ENCODE peak calls at places on chromosomes 3 and 15, in seven cellular contexts. M is astrocyte, X is mammary epithelial cell, D is brain microvascular endothelial cell, T is kidney epithelial cell, A is lower leg skin, B is DND-41. J is an unnamed sample.

GRCh38 chr3:187936676-187937075 is 191.4 kb upstream of the BCL6 start:
- DNase-seq in D (no peak), X (no peak), T (no peak), A (no peak), B (no peak), M (no peak), J (no peak)

GRCh38 chr3:175743733-175744400 is 884.7 kb downstream of the NAALADL2 start:
- DNase-seq in D (peak), T (peak), M (peak), X (peak), B (no peak), A (no peak), J (peak)

GRCh38 chr3:186137051-186137685 is 28.3 kb upstream of the ETV5 start:
- DNase-seq in T (no peak), B (no peak), X (no peak), D (no peak), A (no peak), M (no peak), J (no peak)

GRCh38 chr3:45551214-45552010 is 43.1 kb upstream of the LIMD1 start:
- DNase-seq in A (peak), B (no peak), M (peak), X (peak), D (peak), T (peak), J (peak)

GRCh38 chr3:16369885-16370284 is 104.9 kb downstream of the OXNAD1 start:
- DNase-seq in M (peak), T (no peak), D (no peak), X (no peak), B (no peak), A (no peak), J (no peak)

GRCh38 chr3:56323986-56324420 is 144.3 kb downstream of the ERC2 start:
- DNase-seq in X (peak), D (peak), T (peak), B (no peak), M (peak), A (no peak), J (peak)

GRCh38 chr3:141203866-141204265 is 27.8 kb upstream of the PXYLP1 start:
- DNase-seq in X (no peak), D (no peak), B (no peak), M (no peak), T (no peak), A (no peak), J (no peak)

GRCh38 chr15:64137226-64137833 is 14.2 kb upstream of the SNX22 start:
- DNase-seq in M (no peak), A (no peak), X (no peak), B (no peak), T (no peak), D (no peak), J (no peak)

GRCh38 chr3:39506863-39507262 is 39.4 kb downstream of the MOBP start:
- DNase-seq in T (no peak), M (no peak), D (no peak), X (no peak), A (no peak), B (no peak), J (peak)

GRCh38 chr3:30894521-30895289 is at the start of gene GADL1:
- DNase-seq in D (peak), B (peak), T (no peak), X (peak), M (peak), A (no peak), J (peak)

GRCh38 chr15:74235962-74236361 is at the start of gene CCDC33:
- DNase-seq in B (no peak), T (no peak), X (no peak), M (no peak), D (no peak), A (no peak), J (no peak)

GRCh38 chr3:48015451-48016182 is 599 bp downstream of the MAP4 start:
- DNase-seq in M (no peak), D (no peak), A (no peak), X (peak), T (no peak), B (no peak), J (no peak)

GRCh38 chr3:171383206-171384018 is 76.8 kb downstream of the TNIK start:
- DNase-seq in T (no peak), A (no peak), X (peak), D (peak), B (no peak), M (peak), J (peak)

GRCh38 chr3:82802501-82802900 is 1041.1 kb upstream of the GBE1 start:
- DNase-seq in B (no peak), T (no peak), M (no peak), D (no peak), X (peak), A (no peak), J (no peak)

GRCh38 chr15:90427185-90427584 is 39.1 kb downstream of the IQGAP1 start:
- DNase-seq in B (no peak), A (no peak), T (no peak), M (no peak), D (no peak), X (no peak), J (no peak)

GRCh38 chr15:55196011-55196410 is 730 bp downstream of the RSL24D1 start:
- DNase-seq in M (no peak), X (peak), D (no peak), T (no peak), B (no peak), A (no peak), J (no peak)

GRCh38 chr3:43769097-43769470 is 78.3 kb downstream of the ABHD5 start:
- DNase-seq in T (no peak), D (no peak), M (no peak), A (no peak), X (no peak), B (no peak), J (no peak)

GRCh38 chr3:17023006-17023664 is 138.4 kb downstream of the PLCL2 start:
- DNase-seq in M (peak), T (peak), D (no peak), A (no peak), B (no peak), X (peak), J (peak)

GRCh38 chr3:37935756-37936666 is 54.6 kb upstream of the VILL start:
- DNase-seq in X (peak), A (no peak), B (no peak), T (peak), M (peak), D (peak), J (peak)

GRCh38 chr3:122975163-122975923 is 52.2 kb downstream of the SEMA5B start:
- DNase-seq in A (no peak), X (peak), T (peak), B (peak), D (peak), M (peak), J (peak)

GRCh38 chr3:42229942-42230688 is 35.9 kb downstream of the CCK start:
- DNase-seq in X (peak), A (no peak), M (peak), D (peak), B (no peak), T (no peak), J (peak)

GRCh38 chr3:101677436-101678286 is 729 bp upstream of the ZBTB11 start:
- DNase-seq in T (no peak), A (no peak), M (no peak), B (peak), D (no peak), X (no peak), J (no peak)

GRCh38 chr3:194606941-194607340 is 26.3 kb downstream of the TMEM44 start:
- DNase-seq in A (no peak), B (no peak), M (no peak), T (no peak), D (no peak), X (no peak), J (no peak)

GRCh38 chr3:194602580-194603300 is 30.5 kb downstream of the TMEM44 start:
- DNase-seq in B (no peak), X (no peak), D (no peak), T (no peak), M (peak), A (no peak), J (no peak)

GRCh38 chr3:194606163-194606562 is 27.1 kb downstream of the TMEM44 start:
- DNase-seq in B (no peak), D (no peak), A (no peak), X (no peak), T (no peak), M (no peak), J (no peak)

GRCh38 chr3:194604126-194604525 is 29.1 kb downstream of the TMEM44 start:
- DNase-seq in T (no peak), A (no peak), B (no peak), D (no peak), M (no peak), X (no peak), J (no peak)

GRCh38 chr3:194604837-194605236 is 28.4 kb downstream of the TMEM44 start:
- DNase-seq in T (no peak), B (no peak), M (no peak), A (no peak), D (no peak), X (no peak), J (no peak)
- TF ChIP-seq CTCF in T (peak), B (peak), M (peak), A (no peak), D (peak), X (peak), J (peak)

DNA sequence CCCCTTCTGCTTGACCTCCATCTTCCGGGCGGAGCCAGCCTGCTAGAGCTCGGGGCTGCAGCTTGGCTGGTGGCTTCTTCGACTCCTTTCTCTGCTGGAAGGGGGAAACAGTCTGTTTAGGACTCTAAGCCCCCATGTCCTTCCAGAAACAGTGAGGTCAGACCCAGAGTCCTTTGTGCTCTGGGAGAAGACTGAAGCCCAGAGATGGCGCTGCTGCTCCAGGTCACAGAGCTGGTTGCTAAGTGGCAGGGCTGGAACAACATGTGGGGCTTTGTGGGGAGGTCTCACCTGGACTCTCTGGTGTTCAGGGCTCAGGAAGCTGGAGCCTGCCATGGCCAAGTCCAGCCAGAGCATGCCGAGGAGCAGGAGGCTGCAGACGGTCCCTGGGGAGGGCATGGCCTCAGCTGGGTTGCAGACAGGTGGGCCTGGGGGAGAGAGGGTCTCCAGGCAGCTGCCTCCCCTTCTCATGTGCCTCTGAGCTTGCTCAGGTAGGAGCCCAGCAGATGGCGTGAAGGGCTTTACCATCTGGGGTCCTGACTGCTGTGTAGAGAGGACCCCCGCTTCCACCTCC is 2.9 kb downstream of the GHRL start:
- DNase-seq in X (no peak), M (no peak), T (no peak), A (no peak), B (no peak), D (no peak), J (no peak)
- H3K4me3 ChIP-seq in X (no peak), M (no peak), T (no peak), A (no peak), B (no peak), D (no peak), J (no peak)

DNA sequence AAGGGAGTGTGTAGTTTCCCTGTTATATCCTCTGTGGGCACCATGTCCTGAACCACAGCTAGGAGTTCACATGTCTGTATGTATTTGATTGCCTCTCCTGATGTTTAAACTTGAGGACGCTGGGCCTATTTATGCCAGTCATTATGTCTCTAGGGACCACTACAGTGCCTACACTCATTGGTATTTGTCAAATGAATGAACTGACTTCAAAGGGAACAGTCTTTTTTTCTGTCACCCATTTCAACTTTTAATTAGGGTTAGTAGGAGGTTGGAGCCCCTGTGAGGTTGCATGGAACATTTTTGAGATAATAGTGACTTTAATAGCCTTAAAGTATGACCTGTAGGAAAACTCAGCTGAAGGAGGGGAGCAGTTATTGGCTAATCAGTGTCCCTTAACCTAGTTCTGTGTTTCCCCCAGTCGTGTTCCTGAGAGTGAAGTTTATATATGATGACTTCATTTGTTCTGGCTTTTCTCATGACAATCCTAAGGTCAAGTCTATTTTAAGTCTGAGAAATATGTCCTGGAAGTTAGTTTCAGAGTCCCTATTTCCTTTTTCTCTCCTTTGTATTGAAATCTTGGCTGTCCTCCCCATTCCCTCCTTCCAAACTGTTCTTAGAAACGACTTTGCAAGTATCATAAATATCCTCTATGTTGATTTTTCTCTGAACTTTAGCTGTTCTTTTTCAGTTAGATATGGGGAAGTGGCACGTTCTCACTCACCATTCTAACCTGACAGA is 29.0 kb downstream of the PDE8A start:
- DNase-seq in D (no peak), X (no peak), A (no peak), M (no peak), B (no peak), T (no peak), J (peak)
- TF ChIP-seq CTCF in D (no peak), X (no peak), A (no peak), M (no peak), B (peak), T (no peak), J (no peak)

DNA sequence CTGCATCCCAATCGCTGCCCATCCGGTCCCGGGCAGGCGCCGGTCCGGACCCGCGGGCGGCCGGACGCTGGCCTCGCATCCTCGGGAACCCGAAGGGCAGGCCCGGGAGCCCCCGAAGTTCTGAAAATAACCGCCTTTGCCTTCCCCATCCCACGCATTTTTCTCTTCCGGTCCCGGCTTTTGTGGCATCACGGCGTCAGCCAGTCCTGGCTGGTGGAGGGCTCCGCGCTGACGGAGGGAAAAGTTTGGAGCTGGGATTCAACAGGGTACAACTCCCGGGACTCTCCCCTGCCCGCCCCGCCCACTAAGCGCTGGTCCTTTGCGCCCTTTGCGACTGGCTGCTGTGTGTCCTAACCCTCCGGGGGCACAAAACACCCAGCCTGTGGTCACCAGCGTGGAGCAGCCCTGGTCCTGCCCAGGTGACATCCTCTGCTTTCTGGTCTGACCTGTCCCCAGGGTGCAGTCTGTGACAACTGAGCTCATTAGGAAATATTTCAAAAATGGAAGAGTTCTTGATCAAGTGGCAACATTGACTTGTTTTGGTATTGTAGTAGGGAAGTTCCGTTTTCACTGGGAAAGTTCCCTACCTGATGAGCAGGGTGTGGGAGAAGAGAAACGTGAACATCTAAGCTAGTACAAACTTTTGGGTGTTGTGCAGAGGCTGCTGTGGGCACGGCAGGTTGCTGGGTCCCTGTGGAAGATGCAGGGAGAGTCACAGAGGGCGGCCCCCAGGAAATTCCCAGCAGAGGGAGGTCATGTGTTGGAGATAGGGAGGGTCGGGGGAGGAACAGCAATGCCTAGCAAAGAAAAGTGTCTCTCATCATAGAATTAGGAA is 754 bp downstream of the ARNT2 start:
- DNase-seq in T (no peak), X (no peak), B (no peak), D (no peak), A (no peak), M (no peak), J (peak)
- H3K4me3 ChIP-seq in T (peak), X (no peak), B (no peak), D (peak), A (no peak), M (peak), J (peak)

GRCh38 chr15:37204698-37205097 is 104.3 kb upstream of the MEIS2 start:
- DNase-seq in D (no peak), M (no peak), X (no peak), B (no peak), T (no peak), A (no peak), J (peak)
- TF ChIP-seq CTCF in D (no peak), M (no peak), X (no peak), B (no peak), T (no peak), A (no peak), J (peak)

GRCh38 chr15:68281008-68281407 is 3.5 kb downstream of the FEM1B start:
- DNase-seq in D (no peak), X (no peak), B (no peak), M (no peak), T (no peak), A (no peak), J (no peak)
- H3K4me3 ChIP-seq in D (peak), X (peak), B (peak), M (peak), T (no peak), A (no peak), J (peak)

DNA sequence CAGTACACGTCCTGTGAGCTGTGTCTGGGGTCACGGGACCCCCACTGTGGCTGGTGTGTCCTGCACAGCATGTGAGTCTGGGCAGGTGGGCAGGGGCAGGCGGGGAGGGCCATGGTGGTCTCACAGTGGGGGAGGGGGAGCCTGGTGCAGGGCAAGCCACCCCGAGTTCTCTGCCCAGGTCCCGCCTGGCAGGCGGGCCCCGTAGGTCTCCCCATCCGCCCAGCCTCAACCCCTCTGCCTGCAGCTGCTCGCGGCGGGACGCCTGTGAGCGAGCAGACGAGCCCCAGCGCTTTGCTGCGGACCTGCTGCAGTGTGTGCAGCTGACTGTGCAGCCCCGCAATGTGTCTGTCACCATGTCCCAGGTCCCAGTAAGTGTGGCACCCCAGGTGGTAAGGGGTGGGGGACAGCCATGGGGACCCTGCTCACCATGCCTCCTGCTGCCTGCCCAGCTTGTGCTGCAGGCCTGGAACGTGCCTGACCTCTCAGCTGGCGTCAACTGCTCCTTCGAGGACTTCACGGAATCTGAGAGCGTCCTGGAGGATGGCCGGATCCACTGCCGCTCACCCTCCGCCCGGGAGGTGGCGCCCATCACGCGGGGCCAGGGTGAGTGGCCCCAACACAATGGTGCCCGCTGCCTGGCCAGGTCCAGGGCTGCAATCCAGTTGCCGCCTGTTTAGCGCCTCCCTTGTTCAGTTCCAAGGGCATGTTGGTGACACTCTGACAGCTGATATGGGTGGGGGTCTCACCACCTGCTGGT is 21.9 kb downstream of the PLXNA1 start:
- DNase-seq in D (no peak), A (no peak), B (no peak), T (no peak), M (no peak), X (no peak), J (no peak)
- TF ChIP-seq CTCF in D (no peak), A (no peak), B (no peak), T (no peak), M (no peak), X (no peak), J (no peak)

DNA sequence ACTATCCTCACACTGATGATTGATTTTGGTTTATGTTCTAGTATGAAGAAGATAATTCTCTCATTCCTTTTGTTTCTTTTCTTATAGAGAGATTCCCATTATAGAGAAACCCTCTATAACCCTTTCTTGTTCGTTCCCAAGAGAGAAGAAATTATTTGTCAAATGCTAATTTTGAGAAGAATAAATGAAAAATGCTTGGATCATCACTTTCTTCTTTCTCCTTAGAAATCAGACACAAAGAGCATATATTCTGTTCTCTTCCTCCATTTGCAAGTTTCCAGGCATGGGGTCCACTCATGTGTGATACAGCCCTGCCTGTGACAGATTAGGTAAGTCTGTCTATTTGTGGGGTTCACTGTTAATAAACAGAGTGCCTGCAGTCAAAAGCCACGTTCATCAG is 222.6 kb upstream of the NECTIN3 start:
- DNase-seq in B (no peak), X (no peak), A (no peak), D (no peak), M (no peak), T (no peak), J (no peak)
- H3K4me3 ChIP-seq in B (no peak), X (no peak), A (no peak), D (no peak), M (no peak), T (no peak), J (no peak)

DNA sequence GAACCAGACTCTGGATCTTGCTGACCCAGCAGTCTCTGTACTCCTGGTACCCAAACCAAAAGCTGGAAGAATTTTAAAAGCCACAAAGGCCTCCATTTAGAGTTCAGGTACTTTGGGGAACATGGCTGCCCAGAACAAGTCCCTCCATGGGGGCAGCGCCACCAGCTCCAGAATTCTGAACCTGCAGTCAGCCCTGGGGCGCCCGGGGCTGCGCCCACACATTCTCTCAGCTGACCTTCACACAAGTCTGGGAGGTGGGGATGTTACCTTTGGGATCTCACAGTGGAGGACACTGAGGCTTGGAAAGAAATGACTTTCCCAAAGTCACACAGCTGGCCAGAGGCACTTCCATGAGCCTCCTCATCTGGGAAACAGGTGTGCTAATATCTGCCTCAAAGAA is 154.8 kb downstream of the RAB11A start:
- DNase-seq in X (no peak), T (no peak), A (no peak), M (no peak), D (no peak), B (no peak), J (no peak)
- TF ChIP-seq CTCF in X (no peak), T (no peak), A (no peak), M (no peak), D (no peak), B (no peak), J (no peak)

GRCh38 chr3:50356553-50356952 is 2.8 kb downstream of the TMEM115 start:
- DNase-seq in M (no peak), X (no peak), B (no peak), T (no peak), D (no peak), A (no peak), J (peak)
- H3K4me3 ChIP-seq in M (peak), X (no peak), B (peak), T (no peak), D (peak), A (no peak), J (peak)

J was measured in fibroblast of mammary gland.